ENCODE peak calls at places on chromosomes 3 and 15, in four cellular contexts. B is heart left ventricle, W is endodermal cell, M is lung. Q is an unnamed sample.

GRCh38 chr3:138089091-138089490 is 26.3 kb downstream of the DZIP1L start:
- DNase-seq in B (no peak), W (no peak), M (no peak), Q (no peak)

GRCh38 chr15:29141908-29142747 is 127.5 kb downstream of the NSMCE3 start:
- DNase-seq in B (no peak), W (no peak), M (no peak), Q (peak; percentile 61)

GRCh38 chr3:58793052-58793451 is 126.5 kb upstream of the FAM3D start:
- DNase-seq in B (no peak), W (no peak), M (no peak), Q (no peak)

GRCh38 chr15:90479656-90480055 is 50.1 kb upstream of the CRTC3 start:
- DNase-seq in B (no peak), W (no peak), M (peak; percentile 67), Q (peak; percentile 64)

GRCh38 chr15:91723959-91724358 is 129.5 kb upstream of the SLCO3A1 start:
- DNase-seq in B (no peak), W (no peak), M (no peak), Q (no peak)

GRCh38 chr3:142595951-142596725 is at the start of gene PLS1:
- DNase-seq in B (peak; percentile 92), W (peak; percentile 98), M (peak; percentile 89), Q (peak; percentile 89)

GRCh38 chr3:142315083-142315482 is 89.7 kb upstream of the GK5 start:
- DNase-seq in B (no peak), W (no peak), M (no peak), Q (no peak)

GRCh38 chr3:72628065-72628464 is 220.2 kb downstream of the SHQ1 start:
- DNase-seq in B (no peak), W (no peak), M (no peak), Q (peak; percentile 10)

GRCh38 chr3:34284959-34285358 is 486.5 kb downstream of the PDCD6IP start:
- DNase-seq in B (no peak), W (peak; percentile 48), M (no peak), Q (no peak)

GRCh38 chr3:58585994-58586393 is 8.8 kb upstream of the FAM107A start:
- DNase-seq in B (no peak), W (no peak), M (no peak), Q (peak; percentile 88)

GRCh38 chr3:189652042-189652441 is 20.9 kb downstream of the TP63 start:
- DNase-seq in B (no peak), W (peak; percentile 90), M (no peak), Q (no peak)

GRCh38 chr3:151816091-151816604 is 2.2 kb downstream of the AADAC start:
- DNase-seq in B (no peak), W (peak; percentile 52), M (peak; percentile 44), Q (peak; percentile 56)

GRCh38 chr3:98645039-98645438 is 51.6 kb upstream of the CPOX start:
- DNase-seq in B (no peak), W (no peak), M (no peak), Q (peak; percentile 33)

GRCh38 chr3:193929373-193929772 is 206.6 kb upstream of the HES1 start:
- DNase-seq in B (no peak), W (no peak), M (no peak), Q (no peak)

GRCh38 chr15:22846073-22846472 is 7.6 kb downstream of the NIPA2 start:
- DNase-seq in B (no peak), W (no peak), M (no peak), Q (no peak)

GRCh38 chr3:18445421-18446066 is 20.4 kb upstream of the SATB1 start:
- DNase-seq in B (peak; percentile 50), W (peak; percentile 57), M (no peak), Q (peak; percentile 26)

GRCh38 chr15:20280933-20281463 is 260.6 kb downstream of the GOLGA6L6 start:
- DNase-seq in B (peak; percentile 72), W (peak; percentile 40), M (no peak), Q (no peak)
- H3K9me3 ChIP-seq in B (no peaks in the 10 kb centered on the region), W (peaks cover 91% of the 10 kb centered on the region), M (no peaks in the 10 kb centered on the region), Q (no peaks in the 10 kb centered on the region)

GRCh38 chr3:31652296-31652695 is 119.6 kb downstream of the STT3B start:
- DNase-seq in B (no peak), W (no peak), M (no peak), Q (no peak)

GRCh38 chr3:31648286-31648968 is 115.7 kb downstream of the STT3B start:
- DNase-seq in B (no peak), W (no peak), M (no peak), Q (no peak)

GRCh38 chr3:31654998-31655397 is 122.3 kb downstream of the STT3B start:
- DNase-seq in B (no peak), W (no peak), M (no peak), Q (no peak)

GRCh38 chr3:31659246-31659645 is 126.5 kb downstream of the STT3B start:
- DNase-seq in B (no peak), W (no peak), M (no peak), Q (no peak)

GRCh38 chr3:31653464-31653863 is 120.7 kb downstream of the STT3B start:
- DNase-seq in B (no peak), W (no peak), M (no peak), Q (no peak)
- H3K9me3 ChIP-seq in B (peaks cover 11% of the 10 kb centered on the region), W (peaks cover 98% of the 10 kb centered on the region), M (peaks cover 18% of the 10 kb centered on the region), Q (no peaks in the 10 kb centered on the region)

GRCh38 chr3:28950614-28951013 is 330.3 kb upstream of the RBMS3 start:
- DNase-seq in B (no peak), W (no peak), M (no peak), Q (no peak)

GRCh38 chr3:28948685-28949084 is 332.2 kb upstream of the RBMS3 start:
- DNase-seq in B (no peak), W (no peak), M (no peak), Q (no peak)

GRCh38 chr3:28951773-28952556 is 328.9 kb upstream of the RBMS3 start:
- DNase-seq in B (no peak), W (no peak), M (no peak), Q (no peak)

GRCh38 chr3:28949580-28949979 is 331.3 kb upstream of the RBMS3 start:
- DNase-seq in B (no peak), W (no peak), M (no peak), Q (no peak)
- H3K9me3 ChIP-seq in B (no peaks in the 10 kb centered on the region), W (no peaks in the 10 kb centered on the region), M (no peaks in the 10 kb centered on the region), Q (no peaks in the 10 kb centered on the region)

GRCh38 chr15:25056484-25057429 is 102.0 kb downstream of the SNRPN start:
- DNase-seq in B (no peak), W (peak; percentile 64), M (no peak), Q (peak; percentile 2)
- H3K9me3 ChIP-seq in B (peaks cover 40% of the 10 kb centered on the region), W (peaks cover 100% of the 10 kb centered on the region), M (peaks cover 42% of the 10 kb centered on the region), Q (peaks cover 5% of the 10 kb centered on the region)

GRCh38 chr3:43014990-43015389 is 35.9 kb downstream of the GASK1A start:
- DNase-seq in B (no peak), W (no peak), M (no peak), Q (no peak)
- H3K9me3 ChIP-seq in B (no peaks in the 10 kb centered on the region), W (no peaks in the 10 kb centered on the region), M (no peaks in the 10 kb centered on the region), Q (no peaks in the 10 kb centered on the region)

DNA sequence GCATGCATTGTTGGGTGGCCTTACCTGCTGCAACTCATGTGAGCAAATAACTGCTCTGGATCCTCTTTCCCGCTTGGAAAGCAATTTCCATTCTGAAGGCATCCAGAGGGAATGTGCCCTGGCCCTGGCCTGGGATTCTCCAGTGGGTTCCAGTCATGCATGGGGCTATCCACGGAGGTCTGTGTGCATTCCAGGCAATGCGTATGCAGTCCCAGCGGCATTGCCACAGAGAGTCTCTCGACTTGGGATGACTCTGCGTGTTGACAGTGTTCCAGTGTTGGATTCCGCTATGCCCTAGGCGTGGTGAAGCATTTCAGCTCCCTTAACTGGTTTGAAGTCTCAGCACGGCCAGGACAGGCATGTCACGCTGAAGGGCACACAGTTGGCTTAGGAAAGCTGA is 113.9 kb downstream of the SNRPN start:
- DNase-seq in B (no peak), W (no peak), M (no peak), Q (no peak)
- H3K9me3 ChIP-seq in B (peaks cover 66% of the 10 kb centered on the region), W (peaks cover 100% of the 10 kb centered on the region), M (peaks cover 50% of the 10 kb centered on the region), Q (peaks cover 15% of the 10 kb centered on the region)

GRCh38 chr15:20351448-20351961 is 190.1 kb downstream of the GOLGA6L6 start:
- DNase-seq in B (peak; percentile 73), W (peak; percentile 48), M (peak; percentile 29), Q (no peak)
- H3K9me3 ChIP-seq in B (peaks cover 5% of the 10 kb centered on the region), W (peaks cover 99% of the 10 kb centered on the region), M (no peaks in the 10 kb centered on the region), Q (no peaks in the 10 kb centered on the region)